ENCODE peak calls at places on chromosome 3, in eight cellular contexts. One of them, this sample, is unnamed.

GRCh38 chr3:27105904-27106303 is 263.3 kb downstream of the NEK10 start:
- DNase-seq in nephron progenitor cell: peak
- DNase-seq in pancreas: no peak
- DNase-seq in AG10803: no peak
- DNase-seq in lower lobe of right lung: no peak
- DNase-seq in fibroblast of pulmonary artery: no peak
- DNase-seq in natural killer cell: no peak
- DNase-seq in mucosa of descending colon: peak
- DNase-seq in this sample: no peak

GRCh38 chr3:15501126-15501525 is 20.4 kb downstream of the COLQ start:
- DNase-seq in natural killer cell: no peak
- DNase-seq in mucosa of descending colon: no peak
- DNase-seq in nephron progenitor cell: no peak
- DNase-seq in fibroblast of pulmonary artery: no peak
- DNase-seq in pancreas: no peak
- DNase-seq in AG10803: no peak
- DNase-seq in lower lobe of right lung: no peak
- DNase-seq in this sample: no peak

GRCh38 chr3:135758961-135759360 is 206.6 kb upstream of the PPP2R3A start:
- DNase-seq in lower lobe of right lung: no peak
- DNase-seq in fibroblast of pulmonary artery: no peak
- DNase-seq in mucosa of descending colon: no peak
- DNase-seq in pancreas: no peak
- DNase-seq in AG10803: no peak
- DNase-seq in natural killer cell: no peak
- DNase-seq in nephron progenitor cell: no peak
- DNase-seq in this sample: no peak

GRCh38 chr3:160001850-160002623 is 13.4 kb downstream of the IL12A start:
- DNase-seq in nephron progenitor cell: no peak
- DNase-seq in pancreas: no peak
- DNase-seq in mucosa of descending colon: no peak
- DNase-seq in natural killer cell: no peak
- DNase-seq in AG10803: no peak
- DNase-seq in fibroblast of pulmonary artery: no peak
- DNase-seq in lower lobe of right lung: no peak
- DNase-seq in this sample: no peak

GRCh38 chr3:66076861-66077495 is 38.3 kb upstream of the MAGI1 start:
- DNase-seq in nephron progenitor cell: no peak
- DNase-seq in pancreas: no peak
- DNase-seq in fibroblast of pulmonary artery: no peak
- DNase-seq in lower lobe of right lung: no peak
- DNase-seq in AG10803: peak
- DNase-seq in natural killer cell: no peak
- DNase-seq in mucosa of descending colon: no peak
- DNase-seq in this sample: no peak

GRCh38 chr3:29850641-29851040 is 569.8 kb downstream of the RBMS3 start:
- DNase-seq in lower lobe of right lung: no peak
- DNase-seq in nephron progenitor cell: no peak
- DNase-seq in AG10803: no peak
- DNase-seq in pancreas: no peak
- DNase-seq in mucosa of descending colon: no peak
- DNase-seq in natural killer cell: no peak
- DNase-seq in fibroblast of pulmonary artery: no peak
- DNase-seq in this sample: no peak

GRCh38 chr3:4584537-4585249 is 91.5 kb downstream of the ITPR1 start:
- DNase-seq in natural killer cell: no peak
- DNase-seq in pancreas: no peak
- DNase-seq in mucosa of descending colon: peak
- DNase-seq in lower lobe of right lung: no peak
- DNase-seq in AG10803: no peak
- DNase-seq in nephron progenitor cell: no peak
- DNase-seq in fibroblast of pulmonary artery: peak
- DNase-seq in this sample: peak

GRCh38 chr3:38597502-38598060 is 51.9 kb downstream of the SCN5A start:
- DNase-seq in pancreas: no peak
- DNase-seq in AG10803: no peak
- DNase-seq in lower lobe of right lung: peak
- DNase-seq in mucosa of descending colon: no peak
- DNase-seq in fibroblast of pulmonary artery: no peak
- DNase-seq in natural killer cell: no peak
- DNase-seq in nephron progenitor cell: no peak
- DNase-seq in this sample: no peak

GRCh38 chr3:122112754-122113153 is 57.6 kb downstream of the CD86 start:
- DNase-seq in lower lobe of right lung: no peak
- DNase-seq in pancreas: no peak
- DNase-seq in nephron progenitor cell: no peak
- DNase-seq in AG10803: no peak
- DNase-seq in natural killer cell: no peak
- DNase-seq in mucosa of descending colon: no peak
- DNase-seq in fibroblast of pulmonary artery: peak
- DNase-seq in this sample: no peak

GRCh38 chr3:99549918-99550603 is 88.3 kb upstream of the COL8A1 start:
- DNase-seq in natural killer cell: no peak
- DNase-seq in fibroblast of pulmonary artery: peak
- DNase-seq in mucosa of descending colon: no peak
- DNase-seq in lower lobe of right lung: no peak
- DNase-seq in pancreas: no peak
- DNase-seq in nephron progenitor cell: no peak
- DNase-seq in AG10803: peak
- DNase-seq in this sample: no peak

GRCh38 chr3:17194116-17194515 is 309.4 kb downstream of the PLCL2 start:
- DNase-seq in AG10803: no peak
- DNase-seq in pancreas: no peak
- DNase-seq in lower lobe of right lung: no peak
- DNase-seq in fibroblast of pulmonary artery: no peak
- DNase-seq in mucosa of descending colon: no peak
- DNase-seq in natural killer cell: no peak
- DNase-seq in nephron progenitor cell: no peak
- DNase-seq in this sample: no peak

DNA sequence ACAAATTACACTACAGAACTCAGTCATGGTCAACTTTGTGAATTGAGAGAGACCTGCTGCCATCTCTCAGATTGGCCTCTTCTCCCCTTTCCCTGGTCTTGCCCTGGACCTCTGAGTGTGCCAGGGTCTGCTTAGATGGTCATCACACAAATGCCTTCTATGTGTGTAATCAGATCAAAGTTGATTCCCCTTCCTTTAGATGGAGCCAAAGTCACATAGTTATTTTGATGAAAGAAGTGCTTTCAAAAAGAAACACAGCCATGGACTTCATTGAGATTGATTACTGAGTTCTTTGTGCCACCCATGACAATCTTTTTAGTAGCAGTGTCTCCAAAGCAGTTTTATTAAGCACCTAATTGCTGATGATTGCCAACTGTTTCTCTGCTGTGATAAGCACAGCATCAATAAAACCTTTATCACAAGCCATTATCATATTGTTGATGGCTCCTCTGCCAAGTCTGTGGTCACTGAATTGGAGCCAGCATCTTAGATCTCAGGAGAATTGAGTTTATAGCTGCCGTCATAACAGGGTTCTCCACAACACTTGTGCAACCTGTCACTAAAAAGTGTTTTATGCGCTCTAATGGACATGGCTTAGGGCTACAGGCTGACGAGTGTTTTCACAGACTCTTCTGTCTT is 149.7 kb upstream of the NUDT16 start:
- DNase-seq in natural killer cell: no peak
- DNase-seq in pancreas: no peak
- DNase-seq in AG10803: no peak
- DNase-seq in lower lobe of right lung: no peak
- DNase-seq in mucosa of descending colon: no peak
- DNase-seq in fibroblast of pulmonary artery: no peak
- DNase-seq in nephron progenitor cell: no peak
- DNase-seq in this sample: no peak
- TF ChIP-seq CTCF in natural killer cell: no peak
- TF ChIP-seq CTCF in pancreas: no peak
- TF ChIP-seq CTCF in AG10803: no peak
- TF ChIP-seq CTCF in lower lobe of right lung: no peak
- TF ChIP-seq CTCF in mucosa of descending colon: no peak
- TF ChIP-seq CTCF in fibroblast of pulmonary artery: no peak
- TF ChIP-seq CTCF in nephron progenitor cell: no peak
- TF ChIP-seq CTCF in this sample: no peak

DNA sequence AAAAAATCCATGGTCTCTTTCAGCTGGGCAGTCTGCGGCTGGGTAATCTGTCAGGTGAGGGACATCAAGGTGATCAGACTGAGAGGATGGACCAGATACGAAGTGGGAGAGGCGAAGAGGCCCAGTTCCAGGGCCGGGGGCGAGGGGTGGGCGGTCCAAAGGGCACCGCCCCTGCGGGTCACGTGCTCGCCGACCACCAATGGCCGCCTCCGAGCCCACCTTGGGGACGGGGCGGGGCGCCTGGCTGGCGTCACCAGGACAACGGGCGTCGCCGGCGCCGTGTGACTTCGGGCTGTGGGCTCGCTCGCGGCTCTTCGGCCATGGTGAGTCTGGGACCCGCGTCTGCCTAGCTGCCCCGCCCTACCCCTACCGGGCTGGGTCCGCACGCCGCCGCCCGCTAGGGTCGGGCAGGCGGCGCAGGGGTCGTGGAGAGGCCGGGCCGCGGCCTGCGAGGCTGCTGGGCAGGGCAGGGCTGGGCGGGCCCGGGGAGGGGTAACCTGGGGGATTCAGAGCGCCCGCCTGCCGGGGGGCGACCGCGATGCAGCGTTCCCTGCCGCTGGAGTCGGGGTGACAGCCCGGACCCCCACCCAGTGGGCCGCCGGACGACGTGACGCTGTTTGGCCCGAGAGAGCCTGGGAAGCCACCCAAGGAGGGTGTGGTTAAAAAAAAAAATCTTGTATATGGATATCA is at the start of gene FBXL2:
- DNase-seq in pancreas: peak
- DNase-seq in natural killer cell: no peak
- DNase-seq in fibroblast of pulmonary artery: peak
- DNase-seq in AG10803: peak
- DNase-seq in lower lobe of right lung: peak
- DNase-seq in nephron progenitor cell: peak
- DNase-seq in mucosa of descending colon: peak
- DNase-seq in this sample: no peak
- TF ChIP-seq CTCF in pancreas: no peak
- TF ChIP-seq CTCF in natural killer cell: no peak
- TF ChIP-seq CTCF in fibroblast of pulmonary artery: no peak
- TF ChIP-seq CTCF in AG10803: no peak
- TF ChIP-seq CTCF in lower lobe of right lung: no peak
- TF ChIP-seq CTCF in nephron progenitor cell: no peak
- TF ChIP-seq CTCF in mucosa of descending colon: no peak
- TF ChIP-seq CTCF in this sample: no peak

DNA sequence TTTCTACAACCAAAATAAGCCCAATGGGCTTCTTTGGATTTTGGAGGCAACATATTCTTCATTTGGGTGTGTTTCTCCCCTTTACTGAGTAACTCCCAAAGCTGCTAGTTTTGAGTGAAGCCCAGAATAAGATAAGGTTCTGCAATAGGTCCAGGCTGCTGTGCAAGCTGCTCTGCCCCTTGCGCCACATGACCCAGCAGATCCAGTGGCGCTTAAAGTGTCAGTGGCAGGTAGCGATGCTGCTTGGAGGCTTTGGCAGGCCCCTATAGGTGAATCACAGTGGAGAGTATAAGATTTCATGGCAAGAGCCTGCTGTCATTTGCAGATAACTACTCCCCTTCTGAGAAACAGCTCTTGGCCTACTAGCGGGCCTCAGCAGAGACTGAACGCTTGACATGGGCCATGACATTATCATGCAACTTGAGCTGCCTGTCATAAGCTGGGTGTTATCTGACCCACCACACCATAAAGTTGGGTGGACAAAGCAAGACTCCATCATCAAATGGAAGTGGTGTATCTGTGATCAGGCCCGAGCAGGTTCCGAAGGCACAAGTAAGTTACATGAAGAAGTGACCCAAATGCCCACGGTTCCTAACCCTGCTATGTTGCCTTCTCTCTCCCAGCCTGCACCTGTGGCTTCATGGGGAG is 88.4 kb upstream of the OXTR start:
- DNase-seq in AG10803: no peak
- DNase-seq in pancreas: no peak
- DNase-seq in fibroblast of pulmonary artery: no peak
- DNase-seq in mucosa of descending colon: no peak
- DNase-seq in nephron progenitor cell: no peak
- DNase-seq in lower lobe of right lung: no peak
- DNase-seq in natural killer cell: no peak
- DNase-seq in this sample: no peak
- TF ChIP-seq CTCF in AG10803: no peak
- TF ChIP-seq CTCF in pancreas: no peak
- TF ChIP-seq CTCF in fibroblast of pulmonary artery: no peak
- TF ChIP-seq CTCF in mucosa of descending colon: no peak
- TF ChIP-seq CTCF in nephron progenitor cell: no peak
- TF ChIP-seq CTCF in lower lobe of right lung: no peak
- TF ChIP-seq CTCF in natural killer cell: no peak
- TF ChIP-seq CTCF in this sample: no peak

GRCh38 chr3:7075901-7076300 is 215.0 kb downstream of the GRM7 start:
- DNase-seq in AG10803: no peak
- DNase-seq in lower lobe of right lung: no peak
- DNase-seq in pancreas: no peak
- DNase-seq in natural killer cell: no peak
- DNase-seq in fibroblast of pulmonary artery: no peak
- DNase-seq in nephron progenitor cell: no peak
- DNase-seq in mucosa of descending colon: peak
- DNase-seq in this sample: no peak
- TF ChIP-seq CTCF in AG10803: no peak
- TF ChIP-seq CTCF in lower lobe of right lung: no peak
- TF ChIP-seq CTCF in pancreas: no peak
- TF ChIP-seq CTCF in natural killer cell: no peak
- TF ChIP-seq CTCF in fibroblast of pulmonary artery: no peak
- TF ChIP-seq CTCF in nephron progenitor cell: no peak
- TF ChIP-seq CTCF in mucosa of descending colon: no peak
- TF ChIP-seq CTCF in this sample: no peak

GRCh38 chr3:175957427-175957826 is 1098.3 kb downstream of the NAALADL2 start:
- DNase-seq in natural killer cell: no peak
- DNase-seq in pancreas: no peak
- DNase-seq in nephron progenitor cell: no peak
- DNase-seq in mucosa of descending colon: no peak
- DNase-seq in fibroblast of pulmonary artery: no peak
- DNase-seq in lower lobe of right lung: no peak
- DNase-seq in AG10803: no peak
- DNase-seq in this sample: no peak

GRCh38 chr3:175951047-175951694 is 1092.0 kb downstream of the NAALADL2 start:
- DNase-seq in fibroblast of pulmonary artery: no peak
- DNase-seq in AG10803: peak
- DNase-seq in mucosa of descending colon: no peak
- DNase-seq in pancreas: no peak
- DNase-seq in lower lobe of right lung: no peak
- DNase-seq in natural killer cell: no peak
- DNase-seq in nephron progenitor cell: no peak
- DNase-seq in this sample: no peak

DNA sequence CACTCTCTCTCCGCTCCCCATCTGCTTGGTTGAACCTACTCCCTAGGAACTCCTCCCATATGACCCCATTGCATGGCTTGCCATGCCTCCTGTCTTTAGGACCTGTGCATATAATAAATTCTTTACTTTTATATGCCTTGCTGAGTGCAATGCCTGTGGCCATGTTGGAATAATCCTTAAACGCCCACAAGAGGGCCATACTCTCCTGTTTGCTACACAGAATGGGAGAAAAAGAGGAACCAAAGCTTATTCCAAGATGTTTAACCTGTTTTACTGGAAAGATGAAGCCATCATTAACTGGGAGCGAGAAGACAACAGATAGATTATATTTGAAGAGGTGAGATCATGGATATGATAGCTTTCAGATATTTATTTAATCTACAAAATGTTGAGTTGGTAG is 1097.8 kb downstream of the NAALADL2 start:
- DNase-seq in natural killer cell: no peak
- DNase-seq in lower lobe of right lung: no peak
- DNase-seq in fibroblast of pulmonary artery: peak
- DNase-seq in mucosa of descending colon: no peak
- DNase-seq in nephron progenitor cell: no peak
- DNase-seq in pancreas: no peak
- DNase-seq in AG10803: peak
- DNase-seq in this sample: no peak
- TF ChIP-seq CTCF in natural killer cell: no peak
- TF ChIP-seq CTCF in lower lobe of right lung: no peak
- TF ChIP-seq CTCF in fibroblast of pulmonary artery: peak
- TF ChIP-seq CTCF in mucosa of descending colon: no peak
- TF ChIP-seq CTCF in nephron progenitor cell: no peak
- TF ChIP-seq CTCF in pancreas: no peak
- TF ChIP-seq CTCF in AG10803: peak
- TF ChIP-seq CTCF in this sample: no peak

This sample was measured in Peyer's patch.